ENCODE peak calls at places on chromosome 21, in four cellular contexts. P is K562, G is HCT116, O is HepG2. L is an unnamed sample.

GRCh38 chr21:33236799-33237198 is 7.1 kb downstream of the IFNAR2 start:
- DNase-seq in O (no peak), P (no peak), G (no peak), L (no peak)

GRCh38 chr21:36532769-36533467 is 53.0 kb upstream of the CLDN14 start:
- DNase-seq in G (no peak), P (no peak), O (no peak), L (no peak)

GRCh38 chr21:40049031-40049958 is 182.1 kb downstream of the PCP4 start:
- DNase-seq in O (no peak), P (no peak), G (no peak), L (no peak)

GRCh38 chr21:46117586-46118304 is 19.8 kb downstream of the COL6A2 start:
- DNase-seq in P (no peak), G (no peak), O (no peak), L (no peak)

GRCh38 chr21:29164330-29164942 is 34.0 kb downstream of the MAP3K7CL start:
- DNase-seq in O (peak; percentile 63), G (peak; percentile 69), P (no peak), L (no peak)

GRCh38 chr21:32136546-32136945 is 142.3 kb downstream of the MIS18A start:
- DNase-seq in G (no peak), P (no peak), O (no peak), L (no peak)

GRCh38 chr21:33302796-33303195 is 22.0 kb upstream of the IFNAR1 start:
- DNase-seq in P (no peak), O (peak; percentile 47), G (no peak), L (no peak)

GRCh38 chr21:39079617-39080016 is 103.6 kb downstream of the PSMG1 start:
- DNase-seq in G (no peak), P (no peak), O (peak; percentile 73), L (no peak)

GRCh38 chr21:46000182-46000730 is 18.7 kb downstream of the COL6A1 start:
- DNase-seq in O (no peak), G (no peak), P (no peak), L (no peak)

GRCh38 chr21:24428539-24429186 is 1178.6 kb downstream of the MRPL39 start:
- DNase-seq in O (no peak), G (no peak), P (no peak), L (no peak)

GRCh38 chr21:15775981-15776380 is 46.2 kb downstream of the USP25 start:
- DNase-seq in G (no peak), P (no peak), O (no peak), L (no peak)

GRCh38 chr21:29634410-29634809 is 305.4 kb downstream of the GRIK1 start:
- DNase-seq in O (no peak), P (no peak), G (no peak), L (no peak)

GRCh38 chr21:25421327-25422028 is 185.8 kb downstream of the MRPL39 start:
- DNase-seq in P (no peak), O (no peak), G (no peak), L (peak; percentile 30)

GRCh38 chr21:32457360-32457840 is 44.9 kb downstream of the EVA1C start:
- DNase-seq in G (peak; percentile 18), P (peak; percentile 65), O (peak; percentile 41), L (no peak)

GRCh38 chr21:18285379-18285778 is 40.7 kb downstream of the CHODL start:
- DNase-seq in P (no peak), O (no peak), G (no peak), L (no peak)
- H3K4me1 ChIP-seq in P (no peaks in the 10 kb centered on the region), O (no peaks in the 10 kb centered on the region), G (no peaks in the 10 kb centered on the region), L (no peaks in the 10 kb centered on the region)

GRCh38 chr21:34602061-34602460 is 12.9 kb downstream of the RCAN1 start:
- DNase-seq in O (no peak), G (no peak), P (no peak), L (no peak)

GRCh38 chr21:34599534-34600101 is 15.3 kb downstream of the RCAN1 start:
- DNase-seq in O (no peak), G (no peak), P (no peak), L (no peak)

GRCh38 chr21:34595457-34595856 is 19.5 kb downstream of the RCAN1 start:
- DNase-seq in O (peak; percentile 57), P (no peak), G (no peak), L (no peak)

GRCh38 chr21:34596561-34597271 is 18.2 kb downstream of the RCAN1 start:
- DNase-seq in O (no peak), P (no peak), G (no peak), L (no peak)

DNA sequence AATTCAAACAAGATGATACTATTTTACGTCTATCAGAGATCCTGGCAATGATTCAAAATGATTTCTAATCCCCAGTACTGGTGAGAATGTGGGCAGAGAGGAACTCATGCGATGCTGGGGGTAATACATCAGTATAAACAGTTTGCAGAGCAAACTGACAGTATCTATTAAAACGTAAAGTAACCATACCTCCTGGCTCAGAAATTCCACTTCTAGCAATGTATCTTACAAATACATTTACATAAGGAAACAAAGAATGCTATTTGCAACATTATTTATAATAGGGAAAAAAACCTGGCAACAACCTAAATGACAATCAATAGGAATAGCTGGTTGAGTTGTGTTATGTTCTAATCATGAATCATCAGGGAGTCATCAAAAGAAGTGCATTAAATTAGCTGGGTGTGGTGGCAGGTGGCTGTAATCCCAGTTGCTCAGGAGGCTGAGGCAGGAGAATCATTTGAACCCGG is 15.9 kb downstream of the RCAN1 start:
- DNase-seq in P (no peak), G (peak; percentile 63), O (no peak), L (no peak)
- TF ChIP-seq TCF7L2 in P (no peak), G (peak; percentile 46), O (no peak), L (no peak)

GRCh38 chr21:17729455-17729854 is 89.7 kb downstream of the C21orf91 start:
- DNase-seq in G (no peak), P (no peak), O (no peak), L (no peak)

GRCh38 chr21:17726047-17726446 is 93.1 kb downstream of the C21orf91 start:
- DNase-seq in O (peak; percentile 10), P (no peak), G (peak; percentile 23), L (no peak)

GRCh38 chr21:17730782-17731181 is 88.4 kb downstream of the C21orf91 start:
- DNase-seq in G (no peak), P (no peak), O (no peak), L (no peak)

GRCh38 chr21:17725339-17725738 is 93.8 kb downstream of the C21orf91 start:
- DNase-seq in P (no peak), O (no peak), G (no peak), L (no peak)

GRCh38 chr21:17727361-17727760 is 91.8 kb downstream of the C21orf91 start:
- DNase-seq in G (no peak), O (no peak), P (no peak), L (no peak)
- H3K4me3 ChIP-seq in G (no peak overlapping the region), O (no peak overlapping the region), P (no peak overlapping the region), L (no peak overlapping the region)

DNA sequence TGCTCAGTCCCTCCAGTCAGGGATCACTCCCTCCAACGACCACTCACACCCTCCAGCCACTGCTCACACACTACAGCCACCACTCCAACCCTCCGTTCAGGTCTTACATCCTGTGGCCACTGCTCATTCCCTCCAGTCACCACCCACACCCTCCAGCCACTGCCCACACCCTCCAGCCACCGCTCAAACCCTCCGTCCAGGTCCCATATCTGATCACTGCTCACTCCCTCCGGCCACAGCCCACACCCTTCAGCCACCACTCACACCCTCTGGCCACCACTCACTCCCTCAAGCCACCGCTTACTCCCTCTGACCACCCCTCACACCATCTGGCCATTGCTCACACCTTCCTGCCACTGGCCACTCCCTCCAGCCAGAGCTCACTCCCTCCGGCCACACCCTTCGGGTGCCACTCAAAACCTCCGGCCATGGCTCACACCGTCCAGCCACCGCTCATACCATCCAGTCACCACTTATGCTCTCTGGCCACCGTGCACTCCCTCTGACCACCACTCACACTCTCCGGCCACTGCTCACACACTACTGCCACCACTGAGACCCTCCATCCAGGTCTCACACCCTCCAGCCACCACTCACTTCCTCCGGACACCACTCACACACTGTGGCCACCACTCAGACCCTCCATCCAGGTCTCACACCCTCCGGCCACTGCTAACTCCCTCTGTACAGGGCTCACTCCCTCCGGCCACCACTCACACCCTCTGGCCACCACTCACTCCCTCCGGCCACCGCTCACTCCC is 4.7 kb upstream of the TFF1 start:
- DNase-seq in O (no peak), G (no peak), P (peak; percentile 60), L (no peak)
- H3K4me1 ChIP-seq in O (peaks cover 17% of the 10 kb centered on the region), G (no peaks in the 10 kb centered on the region), P (peaks cover 35% of the 10 kb centered on the region), L (no peaks in the 10 kb centered on the region)

L was measured in Panc1.